ENCODE peak calls at places on chromosomes 2 and 18, in four cellular contexts. H is activated CD8-positive, alpha-beta memory T cell treated with anti-CD3 and anti-CD28 coated beads, Interleukin-2, amount 50 U/mL, for 48 hours; Y is neural crest cell; G is progenitor cell of endocrine pancreas. J is an unnamed sample.

GRCh38 chr18:28715206-28715605 is 538.3 kb upstream of the CDH2 start:
- DNase-seq in G (no peak), Y (no peak), H (no peak), J (no peak)

GRCh38 chr2:233775414-233775813 is 2.7 kb upstream of the MROH2A start:
- DNase-seq in G (no peak), Y (no peak), H (no peak), J (no peak)

GRCh38 chr2:157420771-157421323 is 23.0 kb downstream of the CYTIP start:
- DNase-seq in G (no peak), Y (no peak), H (no peak), J (no peak)

GRCh38 chr2:61943251-61943650 is 37.8 kb downstream of the COMMD1 start:
- DNase-seq in H (no peak), Y (no peak), G (no peak), J (no peak)

GRCh38 chr2:145066795-145067194 is 546.9 kb upstream of the ZEB2 start:
- DNase-seq in G (no peak), Y (no peak), H (no peak), J (no peak)

GRCh38 chr2:224449212-224450147 is 47.6 kb upstream of the FAM124B start:
- DNase-seq in H (no peak), G (no peak), Y (no peak), J (no peak)

GRCh38 chr2:39849982-39850526 is 71.0 kb upstream of the THUMPD2 start:
- DNase-seq in Y (no peak), H (no peak), G (no peak), J (no peak)

GRCh38 chr2:160967523-160967922 is 192.7 kb upstream of the TANK start:
- DNase-seq in Y (no peak), G (no peak), H (no peak), J (no peak)

GRCh38 chr2:175143678-175144077 is 24.3 kb downstream of the ATF2 start:
- DNase-seq in Y (no peak), H (no peak), G (no peak), J (no peak)

GRCh38 chr18:75219684-75220083 is 9.1 kb downstream of the TSHZ1 start:
- DNase-seq in G (no peak), Y (no peak), H (no peak), J (no peak)

GRCh38 chr2:39730685-39731302 is 48.3 kb downstream of the THUMPD2 start:
- DNase-seq in Y (no peak), G (no peak), H (no peak), J (no peak)

GRCh38 chr2:41763091-41763490 is 284.7 kb upstream of the PKDCC start:
- DNase-seq in H (no peak), Y (no peak), G (no peak), J (no peak)

GRCh38 chr2:64225491-64225890 is 81.3 kb upstream of the PELI1 start:
- DNase-seq in G (no peak), H (no peak), Y (no peak), J (no peak)

GRCh38 chr2:180985771-180986395 is 5.5 kb downstream of the UBE2E3 start:
- DNase-seq in G (no peak), Y (no peak), H (no peak), J (no peak)

GRCh38 chr2:36530983-36531354 is 67.0 kb downstream of the FEZ2 start:
- DNase-seq in Y (no peak), H (no peak), G (no peak), J (no peak)

GRCh38 chr2:100013892-100014677 is 128.3 kb downstream of the AFF3 start:
- DNase-seq in G (no peak), H (no peak), Y (no peak), J (no peak)

GRCh38 chr2:213016984-213017351 is 134.4 kb downstream of the IKZF2 start:
- DNase-seq in H (no peak), Y (no peak), G (no peak), J (no peak)

GRCh38 chr2:229675569-229675968 is 38.8 kb downstream of the DNER start:
- DNase-seq in G (no peak), H (no peak), Y (no peak), J (no peak)

GRCh38 chr2:25966531-25967265 is 15.6 kb downstream of the KIF3C start:
- DNase-seq in G (no peak), H (no peak), Y (no peak), J (no peak)

GRCh38 chr18:45127395-45127794 is 446.7 kb downstream of the SETBP1 start:
- DNase-seq in H (no peak), Y (no peak), G (no peak), J (no peak)

GRCh38 chr2:234771985-234772774 is 179.6 kb upstream of the SH3BP4 start:
- DNase-seq in H (no peak), Y (no peak), G (no peak), J (no peak)

GRCh38 chr2:29490037-29490436 is 374.8 kb downstream of the CLIP4 start:
- DNase-seq in G (no peak), H (no peak), Y (no peak), J (no peak)

GRCh38 chr2:38997784-38998183 is 108.1 kb downstream of the ARHGEF33 start:
- DNase-seq in G (no peak), Y (no peak), H (no peak), J (no peak)

GRCh38 chr2:227450921-227451654 is 20.9 kb upstream of the AGFG1 start:
- DNase-seq in H (no peak), Y (no peak), G (no peak), J (no peak)

GRCh38 chr2:20175267-20175666 is 49.7 kb downstream of the SDC1 start:
- DNase-seq in G (no peak), Y (no peak), H (no peak), J (peak; percentile 23)

GRCh38 chr2:231047270-231047921 is 9.3 kb upstream of the PSMD1 start:
- DNase-seq in H (no peak), Y (peak; percentile 33), G (no peak), J (no peak)

GRCh38 chr2:15970701-15971100 is 30.4 kb downstream of the MYCN start:
- DNase-seq in Y (no peak), H (no peak), G (no peak), J (no peak)

GRCh38 chr18:10193446-10193845 is 261.0 kb upstream of the APCDD1 start:
- DNase-seq in G (no peak), H (no peak), Y (no peak), J (no peak)

GRCh38 chr2:53600835-53601234 is 166.8 kb upstream of the CHAC2 start:
- DNase-seq in H (no peak), G (no peak), Y (no peak), J (no peak)

GRCh38 chr2:66585616-66586015 is 150.7 kb downstream of the MEIS1 start:
- DNase-seq in H (no peak), Y (no peak), G (no peak), J (no peak)

GRCh38 chr2:224084266-224084892 is 45.3 kb upstream of the SERPINE2 start:
- DNase-seq in H (no peak), Y (no peak), G (no peak), J (no peak)

GRCh38 chr2:33291278-33292013 is 185.0 kb upstream of the RASGRP3 start:
- DNase-seq in H (no peak), G (no peak), Y (no peak), J (no peak)

GRCh38 chr2:140786585-140786984 is 1344.2 kb downstream of the LRP1B start:
- DNase-seq in G (no peak), H (no peak), Y (no peak), J (no peak)

GRCh38 chr2:215594766-215595165 is 158.9 kb upstream of the FN1 start:
- DNase-seq in G (no peak), H (no peak), Y (no peak), J (no peak)

GRCh38 chr2:217903859-217904613 is 98.8 kb downstream of the TNS1 start:
- DNase-seq in H (no peak), G (no peak), Y (no peak), J (no peak)

GRCh38 chr2:19673213-19673791 is 228.5 kb downstream of the TTC32 start:
- DNase-seq in G (no peak), Y (no peak), H (no peak), J (peak; percentile 63)

GRCh38 chr2:210519594-210519993 is 36.8 kb upstream of the CPS1 start:
- DNase-seq in H (no peak), G (no peak), Y (no peak), J (no peak)

J was measured in ecto neural progenitor cell.